ENCODE peak calls at places on chromosomes 5 and 9, in eight cellular contexts. Y is CD4-positive, alpha-beta memory T cell; I is caudate nucleus; C is tibial nerve; M is aorta; Z is CD4-positive, CD25-positive, alpha-beta regulatory T cell; A is uterus; U is neuronal stem cell. F is an unnamed sample.

GRCh38 chr9:74100042-74100441 is 397.1 kb upstream of the RORB start:
- DNase-seq in Y (no peak), I (no peak), C (no peak), M (no peak), Z (no peak), A (no peak), U (no peak), F (no peak)

GRCh38 chr5:40798012-40798855 is at the start of gene PRKAA1:
- DNase-seq in Y (peak), I (peak), C (peak), M (peak), Z (peak), A (peak), U (peak), F (no peak)

GRCh38 chr5:173313311-173313710 is 14.9 kb downstream of the STC2 start:
- DNase-seq in Y (no peak), I (no peak), C (no peak), M (no peak), Z (no peak), A (no peak), U (no peak), F (no peak)

GRCh38 chr9:14362175-14362574 is 48.2 kb upstream of the NFIB start:
- DNase-seq in Y (no peak), I (no peak), C (no peak), M (no peak), Z (no peak), A (no peak), U (no peak), F (no peak)

GRCh38 chr5:53362521-53362941 is 117.9 kb upstream of the FST start:
- DNase-seq in Y (no peak), I (no peak), C (no peak), M (peak), Z (no peak), A (no peak), U (no peak), F (peak)

GRCh38 chr5:149937610-149938009 is 7.0 kb downstream of the PDE6A start:
- DNase-seq in Y (no peak), I (no peak), C (no peak), M (no peak), Z (no peak), A (no peak), U (no peak), F (no peak)

GRCh38 chr5:17001418-17001817 is 65.3 kb upstream of the MYO10 start:
- DNase-seq in Y (no peak), I (no peak), C (no peak), M (no peak), Z (no peak), A (no peak), U (no peak), F (no peak)

GRCh38 chr5:176823869-176824412 is 13.6 kb downstream of the UNC5A start:
- DNase-seq in Y (no peak), I (no peak), C (no peak), M (no peak), Z (no peak), A (no peak), U (no peak), F (no peak)

GRCh38 chr9:87237337-87237736 is 260.3 kb upstream of the DAPK1 start:
- DNase-seq in Y (no peak), I (no peak), C (no peak), M (no peak), Z (no peak), A (no peak), U (no peak), F (no peak)

GRCh38 chr5:145478651-145479050 is 356.5 kb downstream of the PRELID2 start:
- DNase-seq in Y (no peak), I (no peak), C (no peak), M (no peak), Z (no peak), A (no peak), U (no peak), F (no peak)

GRCh38 chr9:89555426-89556375 is 49.1 kb upstream of the GADD45G start:
- DNase-seq in Y (no peak), I (no peak), C (no peak), M (no peak), Z (no peak), A (no peak), U (no peak), F (no peak)

GRCh38 chr5:141853895-141854626 is 24.1 kb downstream of the PCDH1 start:
- DNase-seq in Y (no peak), I (no peak), C (no peak), M (no peak), Z (no peak), A (no peak), U (no peak), F (no peak)

GRCh38 chr5:132498152-132498551 is 7.6 kb upstream of the IRF1 start:
- DNase-seq in Y (peak), I (no peak), C (no peak), M (peak), Z (no peak), A (peak), U (no peak), F (no peak)

GRCh38 chr9:79674052-79674777 is 102.5 kb downstream of the TLE4 start:
- DNase-seq in Y (no peak), I (no peak), C (no peak), M (no peak), Z (no peak), A (no peak), U (no peak), F (no peak)

GRCh38 chr9:14485366-14485765 is 171.4 kb upstream of the NFIB start:
- DNase-seq in Y (no peak), I (no peak), C (no peak), M (no peak), Z (no peak), A (no peak), U (no peak), F (peak)

GRCh38 chr9:94881946-94882345 is 155.4 kb downstream of the AOPEP start:
- DNase-seq in Y (no peak), I (no peak), C (no peak), M (no peak), Z (no peak), A (no peak), U (no peak), F (no peak)

GRCh38 chr9:83511051-83511450 is 27.1 kb downstream of the FRMD3 start:
- DNase-seq in Y (no peak), I (no peak), C (no peak), M (no peak), Z (peak), A (no peak), U (no peak), F (peak)

GRCh38 chr5:6464441-6464840 is 15.8 kb downstream of the UBE2QL1 start:
- DNase-seq in Y (no peak), I (no peak), C (no peak), M (no peak), Z (no peak), A (no peak), U (no peak), F (no peak)

GRCh38 chr5:122846051-122846567 is 696 bp downstream of the SNX24 start:
- DNase-seq in Y (no peak), I (no peak), C (no peak), M (no peak), Z (no peak), A (no peak), U (no peak), F (no peak)

GRCh38 chr5:82387041-82387818 is 109.1 kb upstream of the RPS23 start:
- DNase-seq in Y (no peak), I (no peak), C (no peak), M (no peak), Z (no peak), A (no peak), U (no peak), F (no peak)

GRCh38 chr5:35876454-35876853 is 19.8 kb downstream of the IL7R start:
- DNase-seq in Y (no peak), I (no peak), C (no peak), M (no peak), Z (no peak), A (no peak), U (no peak), F (no peak)

GRCh38 chr5:139915274-139915673 is 119.7 kb downstream of the PSD2 start:
- DNase-seq in Y (no peak), I (no peak), C (no peak), M (no peak), Z (no peak), A (no peak), U (no peak), F (no peak)

GRCh38 chr5:15241216-15241821 is 258.7 kb upstream of the FBXL7 start:
- DNase-seq in Y (no peak), I (no peak), C (no peak), M (no peak), Z (no peak), A (no peak), U (no peak), F (no peak)

GRCh38 chr5:95620870-95621838 is 1.3 kb downstream of the GPR150 start:
- DNase-seq in Y (peak), I (no peak), C (no peak), M (peak), Z (peak), A (peak), U (peak), F (no peak)

GRCh38 chr5:24621809-24622208 is 23.0 kb downstream of the CDH10 start:
- DNase-seq in Y (no peak), I (no peak), C (peak), M (peak), Z (no peak), A (no peak), U (no peak), F (no peak)

GRCh38 chr5:55601209-55601618 is 66.5 kb upstream of the PLPP1 start:
- DNase-seq in Y (no peak), I (peak), C (peak), M (peak), Z (no peak), A (peak), U (peak), F (peak)

GRCh38 chr9:114400219-114400618 is 12.4 kb upstream of the AKNA start:
- DNase-seq in Y (no peak), I (no peak), C (no peak), M (no peak), Z (no peak), A (no peak), U (no peak), F (no peak)

GRCh38 chr5:170404398-170404797 is 15.2 kb upstream of the KCNMB1 start:
- DNase-seq in Y (no peak), I (no peak), C (no peak), M (peak), Z (no peak), A (no peak), U (no peak), F (no peak)

GRCh38 chr9:134606951-134607733 is 34.5 kb upstream of the COL5A1 start:
- DNase-seq in Y (no peak), I (no peak), C (no peak), M (no peak), Z (no peak), A (peak), U (no peak), F (no peak)

GRCh38 chr9:132012704-132013345 is 66.8 kb downstream of the MED27 start:
- DNase-seq in Y (no peak), I (no peak), C (no peak), M (no peak), Z (no peak), A (no peak), U (no peak), F (no peak)

GRCh38 chr5:157463621-157464407 is 3.8 kb downstream of the NIPAL4 start:
- DNase-seq in Y (no peak), I (no peak), C (no peak), M (no peak), Z (no peak), A (no peak), U (no peak), F (peak)

GRCh38 chr5:179783128-179783527 is 10.7 kb upstream of the LTC4S start:
- DNase-seq in Y (no peak), I (no peak), C (no peak), M (no peak), Z (no peak), A (no peak), U (no peak), F (no peak)

GRCh38 chr5:32710335-32710858 is 724 bp upstream of the NPR3 start:
- DNase-seq in Y (no peak), I (no peak), C (no peak), M (peak), Z (peak), A (peak), U (peak), F (no peak)

GRCh38 chr5:141872496-141873356 is 5.5 kb downstream of the PCDH1 start:
- DNase-seq in Y (no peak), I (no peak), C (no peak), M (no peak), Z (no peak), A (no peak), U (no peak), F (no peak)

GRCh38 chr5:35762368-35762767 is 94.3 kb upstream of the IL7R start:
- DNase-seq in Y (no peak), I (no peak), C (no peak), M (no peak), Z (no peak), A (no peak), U (no peak), F (no peak)

GRCh38 chr5:12292610-12293204 is 388.5 kb upstream of the CTNND2 start:
- DNase-seq in Y (no peak), I (no peak), C (no peak), M (no peak), Z (no peak), A (no peak), U (peak), F (no peak)

GRCh38 chr5:57085306-57086081 is 88.4 kb upstream of the GPBP1 start:
- DNase-seq in Y (no peak), I (no peak), C (no peak), M (no peak), Z (no peak), A (no peak), U (no peak), F (no peak)

GRCh38 chr5:157387683-157388093 is 72.3 kb upstream of the NIPAL4 start:
- DNase-seq in Y (no peak), I (peak), C (no peak), M (peak), Z (no peak), A (peak), U (no peak), F (no peak)

GRCh38 chr5:19044931-19045695 is 942.9 kb downstream of the CDH18 start:
- DNase-seq in Y (no peak), I (no peak), C (no peak), M (no peak), Z (no peak), A (no peak), U (no peak), F (no peak)
- H3K27ac ChIP-seq in Y (no peak), I (no peak), C (no peak), M (no peak), Z (no peak), A (no peak), U (no peak), F (no peak)

GRCh38 chr5:158478139-158478538 is 619.2 kb upstream of the CLINT1 start:
- DNase-seq in Y (no peak), I (no peak), C (no peak), M (no peak), Z (no peak), A (no peak), U (no peak), F (no peak)
- H3K27ac ChIP-seq in Y (no peak), I (no peak), C (no peak), M (no peak), Z (no peak), A (no peak), U (no peak), F (no peak)

GRCh38 chr5:1961304-1961946 is 78.7 kb upstream of the IRX4 start:
- DNase-seq in Y (no peak), I (no peak), C (no peak), M (no peak), Z (no peak), A (no peak), U (no peak), F (no peak)
- H3K27ac ChIP-seq in Y (no peak), I (no peak), C (no peak), M (no peak), Z (no peak), A (no peak), U (no peak), F (no peak)

DNA sequence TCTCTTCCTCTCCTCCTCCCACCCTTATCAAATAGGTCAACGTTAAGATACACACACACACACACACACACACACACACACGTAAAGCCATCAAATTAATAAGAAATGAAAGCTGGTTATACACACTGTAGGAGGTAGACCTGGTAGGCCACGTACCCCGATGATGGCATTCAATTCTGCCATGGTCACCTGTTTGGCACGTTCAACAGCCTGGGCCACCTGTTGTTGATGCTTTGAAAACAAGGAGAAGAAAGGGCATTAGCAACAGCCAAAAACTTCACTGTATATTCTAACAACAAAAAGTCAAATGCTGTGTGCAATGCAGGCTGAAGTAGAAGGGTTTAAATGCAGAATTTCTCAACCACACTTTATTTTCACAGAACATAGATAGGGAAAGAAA is 37.3 kb downstream of the TLE1 start:
- DNase-seq in Y (no peak), I (no peak), C (no peak), M (no peak), Z (no peak), A (no peak), U (no peak), F (no peak)
- H3K27ac ChIP-seq in Y (no peak), I (no peak), C (no peak), M (no peak), Z (no peak), A (no peak), U (peak), F (no peak)

GRCh38 chr9:318646-319045 is 104.0 kb downstream of the DOCK8 start:
- DNase-seq in Y (no peak), I (no peak), C (no peak), M (no peak), Z (no peak), A (no peak), U (no peak), F (no peak)

GRCh38 chr9:311837-312236 is 97.2 kb downstream of the DOCK8 start:
- DNase-seq in Y (no peak), I (no peak), C (no peak), M (no peak), Z (no peak), A (no peak), U (no peak), F (no peak)

GRCh38 chr9:316382-316965 is 101.8 kb downstream of the DOCK8 start:
- DNase-seq in Y (no peak), I (no peak), C (no peak), M (no peak), Z (no peak), A (no peak), U (no peak), F (no peak)

GRCh38 chr9:306907-307306 is 92.2 kb downstream of the DOCK8 start:
- DNase-seq in Y (peak), I (no peak), C (no peak), M (no peak), Z (peak), A (no peak), U (no peak), F (no peak)

GRCh38 chr9:312596-313320 is 98.1 kb downstream of the DOCK8 start:
- DNase-seq in Y (no peak), I (no peak), C (no peak), M (no peak), Z (no peak), A (no peak), U (no peak), F (no peak)
- H3K27ac ChIP-seq in Y (no peak), I (no peak), C (no peak), M (no peak), Z (no peak), A (no peak), U (no peak), F (no peak)

GRCh38 chr9:86096382-86096781 is 3.0 kb downstream of the GOLM1 start:
- DNase-seq in Y (no peak), I (no peak), C (no peak), M (no peak), Z (no peak), A (no peak), U (no peak), F (no peak)

GRCh38 chr9:86097510-86098224 is 1.7 kb downstream of the GOLM1 start:
- DNase-seq in Y (no peak), I (no peak), C (no peak), M (no peak), Z (no peak), A (no peak), U (no peak), F (no peak)

GRCh38 chr9:86099695-86100364 is 472 bp upstream of the GOLM1 start:
- DNase-seq in Y (no peak), I (no peak), C (no peak), M (peak), Z (peak), A (peak), U (peak), F (no peak)

GRCh38 chr9:86102626-86103025 is 3.3 kb upstream of the GOLM1 start:
- DNase-seq in Y (no peak), I (no peak), C (no peak), M (no peak), Z (no peak), A (no peak), U (no peak), F (no peak)

DNA sequence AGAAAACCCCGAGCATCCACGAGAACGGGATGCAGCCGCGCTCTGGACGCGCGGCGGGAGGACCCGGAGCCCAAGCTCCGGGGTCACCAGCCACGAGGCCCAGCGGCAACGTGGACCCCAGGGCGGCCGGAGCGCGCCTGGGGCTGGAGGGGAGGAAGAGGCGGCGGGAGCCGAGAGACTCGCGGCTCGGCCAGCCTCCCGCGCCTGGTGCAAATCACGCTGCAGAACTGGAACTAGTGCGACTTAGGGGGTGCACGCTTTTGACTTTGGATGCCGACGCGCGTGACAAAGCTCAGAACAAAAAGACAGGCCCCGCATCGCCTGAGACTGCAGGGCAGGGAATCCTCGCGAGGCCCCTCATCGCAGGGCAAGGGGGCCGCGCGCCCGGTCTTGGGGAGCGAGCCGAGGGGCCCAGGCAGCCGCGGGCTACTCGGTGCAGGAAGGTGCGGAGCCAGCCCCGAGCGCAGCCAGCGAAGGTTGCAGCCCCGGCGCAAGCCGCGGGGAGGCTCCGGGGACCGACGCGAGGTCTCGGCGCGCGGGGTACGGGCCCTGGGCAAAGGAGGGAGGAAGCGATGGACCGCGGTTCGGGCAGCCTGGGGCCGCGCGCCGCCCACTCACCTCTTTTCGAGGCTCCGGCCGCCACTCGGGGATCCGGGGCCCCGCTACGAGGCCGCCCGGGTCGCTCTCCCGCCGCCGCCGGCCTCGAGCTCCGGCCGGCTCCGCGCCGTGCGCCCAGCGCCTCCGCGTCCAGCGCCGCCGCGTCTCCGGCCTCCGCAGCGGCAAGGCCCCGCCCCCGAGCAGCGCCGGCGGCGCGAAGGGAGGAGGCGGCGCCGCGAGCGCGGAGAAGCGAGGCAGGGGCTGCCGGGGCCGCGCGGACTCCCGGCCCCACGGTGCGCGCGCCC is at the start of gene GOLM1:
- DNase-seq in Y (no peak), I (no peak), C (no peak), M (peak), Z (peak), A (peak), U (peak), F (no peak)
- H3K27ac ChIP-seq in Y (no peak), I (peak), C (peak), M (peak), Z (no peak), A (peak), U (no peak), F (peak)